ENCODE peak calls at places on chromosomes 1 and 21, in five cellular contexts. E is IMR-90, T is BJ, W is fibroblast of villous mesenchyme, K is choroid plexus epithelial cell. Q is an unnamed sample.

GRCh38 chr1:36008546-36009197 is 75.2 kb upstream of the TEKT2 start:
- DNase-seq in W (peak), E (peak), T (peak), K (peak), Q (no peak)

GRCh38 chr1:14939527-14940284 is 213.8 kb upstream of the TMEM51 start:
- DNase-seq in E (peak), T (no peak), W (peak), K (peak), Q (peak)

GRCh38 chr1:176752505-176752904 is 289.5 kb downstream of the PAPPA2 start:
- DNase-seq in W (no peak), E (no peak), T (no peak), K (no peak), Q (no peak)

GRCh38 chr21:38811257-38811656 is 5.5 kb downstream of the ETS2 start:
- DNase-seq in W (no peak), K (peak), E (peak), T (peak), Q (peak)

GRCh38 chr1:26066160-26066559 is 1.3 kb downstream of the TRIM63 start:
- DNase-seq in K (no peak), E (no peak), T (no peak), W (no peak), Q (no peak)

GRCh38 chr1:173865468-173866164 is 2.2 kb downstream of the GAS5 start:
- DNase-seq in W (no peak), T (no peak), K (no peak), E (no peak), Q (no peak)

GRCh38 chr1:36511804-36512798 is 29.4 kb upstream of the CSF3R start:
- DNase-seq in K (peak), T (no peak), W (no peak), E (no peak), Q (peak)

GRCh38 chr1:61082336-61083013 is at the start of gene NFIA:
- DNase-seq in E (peak), T (no peak), W (peak), K (peak), Q (peak)

GRCh38 chr1:181739214-181739613 is 255.9 kb downstream of the CACNA1E start:
- DNase-seq in K (no peak), E (no peak), W (no peak), T (no peak), Q (no peak)

GRCh38 chr1:3876716-3877115 is 19.4 kb downstream of the DFFB start:
- DNase-seq in T (no peak), E (no peak), K (no peak), W (no peak), Q (no peak)

GRCh38 chr21:32335601-32336575 is 37.2 kb downstream of the MRAP start:
- DNase-seq in K (peak), E (peak), T (no peak), W (no peak), Q (no peak)

GRCh38 chr1:167103236-167103894 is 9.5 kb downstream of the STYXL2 start:
- DNase-seq in E (no peak), K (peak), T (no peak), W (no peak), Q (no peak)

GRCh38 chr1:21673277-21673780 is 4.2 kb upstream of the RAP1GAP start:
- DNase-seq in K (peak), W (peak), T (peak), E (peak), Q (peak)

DNA sequence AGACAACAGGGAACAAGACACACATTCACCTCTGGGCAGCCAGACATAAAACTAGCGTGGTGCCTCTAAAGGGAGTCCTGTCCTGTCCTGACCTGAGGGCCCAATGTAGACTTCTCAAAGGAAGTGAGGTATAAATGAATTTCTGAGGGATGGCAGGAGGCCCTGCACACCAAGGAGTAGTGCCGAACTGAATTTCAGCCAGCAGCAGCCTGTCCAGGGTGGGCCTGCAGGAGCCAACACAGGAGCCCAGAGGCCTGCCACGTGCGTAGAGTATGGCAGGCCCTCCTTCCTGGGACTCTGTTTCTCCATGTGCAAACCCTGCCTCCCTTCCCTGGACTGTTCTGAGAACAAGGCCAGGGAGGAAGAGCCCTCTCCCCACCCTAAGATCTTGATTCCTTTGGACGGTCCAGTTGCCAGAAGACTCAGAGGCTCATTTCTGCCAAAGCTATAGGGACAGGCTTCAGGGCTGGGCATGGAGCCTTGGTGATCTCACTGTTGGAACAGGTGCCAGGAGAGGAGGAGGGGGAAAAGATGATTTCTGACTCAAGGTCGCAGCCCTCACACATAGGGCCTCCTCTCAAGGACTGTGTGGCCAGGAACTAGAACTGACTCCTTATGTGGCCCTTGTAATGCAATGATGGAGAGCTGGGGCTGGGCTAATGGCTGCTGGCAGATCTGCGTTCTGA is 1.8 kb upstream of the FABP3 start:
- DNase-seq in W (no peak), K (no peak), E (peak), T (no peak), Q (peak)
- TF ChIP-seq CTCF in W (no peak), K (no peak), E (no peak), T (no peak), Q (no peak)

DNA sequence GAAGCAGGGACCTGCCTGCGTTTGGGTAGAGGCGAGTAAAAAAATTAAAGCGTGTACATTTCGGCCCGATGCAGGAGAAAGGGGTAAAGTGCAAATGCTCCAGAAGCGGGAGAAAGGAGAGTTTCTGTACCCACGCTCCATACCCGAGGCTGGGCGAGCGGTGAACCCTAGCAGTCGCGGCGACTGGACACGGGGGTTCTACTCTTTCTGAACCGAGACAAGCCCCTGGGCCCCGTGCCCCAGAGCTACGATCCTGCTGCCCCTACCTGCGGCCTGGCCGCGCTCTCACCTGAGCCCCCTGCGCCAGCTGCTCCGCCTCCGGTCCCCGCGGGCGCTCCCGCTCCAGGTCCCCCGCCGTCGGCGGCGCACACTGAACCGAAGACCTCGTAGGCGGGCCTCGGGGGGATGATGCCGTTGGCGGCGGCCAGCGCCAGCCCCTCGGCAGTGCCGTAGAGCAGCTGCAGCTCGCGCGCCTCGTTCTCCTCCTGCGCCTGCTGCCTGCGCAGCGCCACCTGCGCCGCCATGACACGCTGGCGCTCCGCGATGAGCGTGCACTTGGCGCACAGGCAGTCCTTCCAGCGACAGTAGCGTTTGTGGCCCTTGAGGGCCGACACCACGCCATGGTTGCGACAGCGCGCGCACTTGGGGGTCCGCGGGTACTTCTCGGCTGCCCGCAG is 2.4 kb downstream of the DMRTA2 start:
- DNase-seq in E (no peak), K (no peak), T (no peak), W (no peak), Q (no peak)
- TF ChIP-seq CTCF in E (no peak), K (no peak), T (no peak), W (no peak), Q (no peak)

GRCh38 chr1:65606426-65606825 is 186.0 kb downstream of the LEPR start:
- DNase-seq in W (no peak), E (no peak), T (no peak), K (peak), Q (no peak)
- TF ChIP-seq CTCF in W (no peak), E (no peak), T (no peak), K (no peak), Q (no peak)

GRCh38 chr1:156193488-156194299 is at the start of gene SLC25A44:
- DNase-seq in W (peak), E (peak), K (peak), T (peak), Q (peak)
- TF ChIP-seq CTCF in W (peak), E (peak), K (peak), T (peak), Q (peak)

GRCh38 chr1:67956096-67956495 is 94.3 kb downstream of the DIRAS3 start:
- DNase-seq in E (peak), W (no peak), K (peak), T (no peak), Q (no peak)

GRCh38 chr1:67955591-67955990 is 94.8 kb downstream of the DIRAS3 start:
- DNase-seq in W (no peak), E (no peak), K (no peak), T (no peak), Q (no peak)

GRCh38 chr1:67960766-67961165 is 89.7 kb downstream of the DIRAS3 start:
- DNase-seq in W (no peak), T (no peak), E (no peak), K (no peak), Q (no peak)

GRCh38 chr1:67957026-67957425 is 93.4 kb downstream of the DIRAS3 start:
- DNase-seq in E (peak), W (peak), K (no peak), T (no peak), Q (no peak)

GRCh38 chr1:67958472-67958871 is 92.0 kb downstream of the DIRAS3 start:
- DNase-seq in E (no peak), W (no peak), T (no peak), K (no peak), Q (no peak)
- TF ChIP-seq CTCF in E (no peak), W (no peak), T (no peak), K (no peak), Q (no peak)

GRCh38 chr21:15896501-15896900 is 166.7 kb downstream of the USP25 start:
- DNase-seq in E (no peak), W (no peak), T (no peak), K (no peak), Q (no peak)

GRCh38 chr21:15893902-15894301 is 164.1 kb downstream of the USP25 start:
- DNase-seq in E (no peak), W (no peak), T (no peak), K (no peak), Q (no peak)

GRCh38 chr21:15895142-15896106 is 165.6 kb downstream of the USP25 start:
- DNase-seq in T (no peak), K (peak), E (peak), W (no peak), Q (no peak)

GRCh38 chr21:15894596-15894995 is 164.8 kb downstream of the USP25 start:
- DNase-seq in E (peak), K (peak), T (no peak), W (peak), Q (no peak)
- TF ChIP-seq CTCF in E (peak), K (peak), T (peak), W (peak), Q (peak)

GRCh38 chr1:172608098-172608601 is 50.8 kb upstream of the FASLG start:
- DNase-seq in W (no peak), E (no peak), K (no peak), T (no peak), Q (no peak)

GRCh38 chr1:172603816-172604215 is 55.1 kb upstream of the FASLG start:
- DNase-seq in T (no peak), K (no peak), E (no peak), W (no peak), Q (no peak)

GRCh38 chr1:172605641-172606040 is 53.3 kb upstream of the FASLG start:
- DNase-seq in T (no peak), E (no peak), W (no peak), K (no peak), Q (no peak)

GRCh38 chr1:172609528-172609927 is 49.4 kb upstream of the FASLG start:
- DNase-seq in K (peak), W (no peak), E (no peak), T (no peak), Q (peak)

DNA sequence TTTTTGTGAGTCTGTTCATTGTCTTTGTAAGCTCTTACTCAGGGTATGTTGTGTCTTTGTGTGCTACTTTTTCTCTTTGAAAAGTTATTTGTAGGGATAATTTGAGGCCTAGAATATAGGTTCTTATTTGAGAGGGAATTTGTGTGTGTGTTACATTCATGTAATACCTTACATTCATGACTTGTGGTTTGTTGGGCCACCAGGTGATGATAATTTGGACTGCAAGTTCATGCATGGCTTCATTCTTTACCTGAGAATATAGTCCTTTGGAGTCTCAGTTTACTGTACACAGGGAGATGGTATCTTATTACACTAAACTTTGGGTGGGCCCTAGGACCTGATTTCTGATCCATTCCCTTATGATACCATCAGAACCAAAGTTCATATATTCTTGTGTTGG is 51.8 kb upstream of the FASLG start:
- DNase-seq in T (no peak), K (no peak), E (no peak), W (no peak), Q (no peak)
- TF ChIP-seq CTCF in T (no peak), K (no peak), E (no peak), W (no peak), Q (no peak)

DNA sequence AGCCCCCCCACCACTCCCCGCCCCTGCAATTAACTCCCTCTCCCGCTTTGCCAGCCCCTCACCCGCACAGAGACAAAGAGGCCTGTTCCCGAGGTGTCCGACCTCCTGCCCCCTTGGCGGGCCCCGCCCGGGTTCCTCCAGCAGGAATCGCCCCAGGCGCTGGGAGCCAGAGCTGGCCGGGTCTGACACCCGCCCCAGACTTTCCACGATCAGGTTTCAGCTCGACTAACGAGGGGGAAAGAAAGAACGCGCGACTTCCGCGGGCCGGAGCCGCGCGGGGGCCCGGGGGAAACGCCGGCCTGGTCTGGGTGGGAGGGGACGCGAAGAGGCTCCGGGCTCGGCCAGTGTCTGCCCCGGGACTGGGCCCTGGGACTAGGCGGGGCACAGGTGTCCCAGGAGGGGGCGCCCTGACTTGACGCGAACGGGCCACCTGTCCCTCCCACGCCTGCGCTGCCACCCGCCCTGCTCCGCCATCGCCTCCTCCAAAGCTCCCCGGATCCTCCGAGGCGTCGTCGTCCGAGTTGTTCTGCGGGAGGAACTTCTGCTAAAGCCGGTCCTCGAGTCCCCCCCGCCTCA is 36.3 kb upstream of the HHAT start:
- DNase-seq in K (no peak), T (no peak), E (no peak), W (peak), Q (peak)
- TF ChIP-seq CTCF in K (no peak), T (peak), E (no peak), W (no peak), Q (peak)

DNA sequence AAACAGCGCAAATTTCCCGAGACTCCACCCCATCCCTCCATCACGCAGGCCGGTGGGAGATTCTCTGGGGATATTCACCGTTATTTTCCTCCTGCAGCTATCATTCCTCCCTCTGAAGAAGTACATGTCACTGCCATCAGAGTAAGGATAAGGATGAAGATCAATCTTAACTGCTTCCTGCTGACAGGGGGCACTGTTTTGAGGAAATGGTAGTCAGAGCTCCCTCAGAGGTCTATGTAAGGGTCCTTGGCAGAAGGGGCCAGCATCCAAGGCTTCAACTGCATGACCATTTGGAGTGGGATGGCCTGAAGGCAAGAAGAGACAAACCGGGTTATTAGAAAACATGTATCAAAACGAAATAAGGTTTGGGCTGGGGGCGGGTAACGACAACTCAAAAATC is 111.5 kb downstream of the KCNK1 start:
- DNase-seq in T (no peak), E (no peak), W (no peak), K (no peak), Q (no peak)
- TF ChIP-seq CTCF in T (no peak), E (no peak), W (no peak), K (no peak), Q (no peak)